ENCODE peak calls at places on chromosome 4, in nine cellular contexts. O is GF-D8; A is effector memory CD4-positive, alpha-beta T cell; E is activated CD8-positive, alpha-beta memory T cell treated with anti-CD3 and anti-CD28 coated beads for 48 hours; Q is HFFc6; V is mucosa of gallbladder; H is sciatic nerve; Y is ACHN; L is CD8-positive, alpha-beta memory T cell. N is an unnamed sample.

GRCh38 chr4:123547167-123547817 is 150.7 kb downstream of the SPRY1 start:
- DNase-seq in A (no peak), H (no peak), O (no peak), L (no peak), E (no peak), Y (no peak), V (peak; percentile 53), Q (no peak), N (no peak)

GRCh38 chr4:26204911-26205368 is 115.9 kb upstream of the RBPJ start:
- DNase-seq in H (peak; percentile 63), O (no peak), A (no peak), Y (no peak), L (no peak), E (no peak), Q (no peak), V (peak; percentile 40), N (no peak)

GRCh38 chr4:73599182-73599581 is 21.1 kb downstream of the RASSF6 start:
- DNase-seq in V (peak; percentile 75), A (no peak), L (no peak), Q (no peak), H (no peak), Y (peak; percentile 29), O (no peak), E (no peak), N (no peak)

GRCh38 chr4:185311113-185311888 is 84.4 kb downstream of the LRP2BP start:
- DNase-seq in Y (no peak), V (no peak), A (no peak), H (no peak), L (no peak), E (no peak), O (no peak), Q (no peak), N (no peak)

GRCh38 chr4:184459413-184459812 is 14.9 kb downstream of the IRF2 start:
- DNase-seq in A (no peak), V (no peak), L (no peak), Q (peak; percentile 65), H (no peak), O (no peak), E (no peak), Y (no peak), N (no peak)

GRCh38 chr4:167642250-167642649 is 408.0 kb upstream of the SPOCK3 start:
- DNase-seq in V (no peak), Q (no peak), H (no peak), O (no peak), Y (no peak), E (no peak), L (no peak), A (no peak), N (no peak)

GRCh38 chr4:137420901-137421384 is 111.4 kb downstream of the PCDH18 start:
- DNase-seq in L (no peak), A (no peak), Q (no peak), Y (no peak), V (no peak), E (no peak), H (no peak), O (no peak), N (no peak)

GRCh38 chr4:164514765-164515164 is 239.2 kb upstream of the SMIM31 start:
- DNase-seq in V (no peak), H (no peak), A (no peak), Y (no peak), Q (no peak), L (no peak), O (no peak), E (no peak), N (no peak)

GRCh38 chr4:15711762-15712161 is 8.9 kb downstream of the BST1 start:
- DNase-seq in H (no peak), A (no peak), Q (no peak), L (no peak), E (no peak), V (no peak), Y (no peak), O (no peak), N (no peak)